ENCODE peak calls at places on chromosome 22, in eight cellular contexts. U is stomach; D is T-cell; M is choroid plexus epithelial cell; I is body of pancreas; E is effector memory CD8-positive, alpha-beta T cell; K is K562; V is adipocyte. W is an unnamed sample.

GRCh38 chr22:46165975-46166374 is 15.6 kb downstream of the PPARA start:
- DNase-seq in U (no peak), D (no peak), M (no peak), I (no peak), E (no peak), K (no peak), V (no peak), W (no peak)

GRCh38 chr22:23915230-23915754 is 21.1 kb downstream of the MIF start:
- DNase-seq in U (no peak), D (no peak), M (no peak), I (no peak), E (no peak), K (no peak), V (no peak), W (no peak)

GRCh38 chr22:25002241-25002985 is 49.9 kb downstream of the KIAA1671 start:
- DNase-seq in U (no peak), D (no peak), M (no peak), I (no peak), E (no peak), K (no peak), V (no peak), W (no peak)

GRCh38 chr22:36334838-36335603 is 52.7 kb downstream of the MYH9 start:
- DNase-seq in U (no peak), D (no peak), M (peak; percentile 75), I (peak; percentile 67), E (no peak), K (peak; percentile 30), V (peak; percentile 71), W (no peak)

GRCh38 chr22:39405346-39406085 is 5.9 kb downstream of the TAB1 start:
- DNase-seq in U (no peak), D (no peak), M (peak; percentile 82), I (no peak), E (no peak), K (no peak), V (peak; percentile 55), W (no peak)

GRCh38 chr22:49793296-49793695 is 34.4 kb downstream of the BRD1 start:
- DNase-seq in U (no peak), D (no peak), M (no peak), I (no peak), E (no peak), K (no peak), V (no peak), W (no peak)

GRCh38 chr22:37525073-37525745 is 6.0 kb upstream of the CARD10 start:
- DNase-seq in U (no peak), D (no peak), M (peak; percentile 75), I (no peak), E (no peak), K (no peak), V (peak; percentile 89), W (no peak)

GRCh38 chr22:45672564-45673481 is 1.2 kb downstream of the ATXN10 start:
- DNase-seq in U (no peak), D (no peak), M (no peak), I (no peak), E (no peak), K (no peak), V (no peak), W (no peak)

GRCh38 chr22:37231406-37232139 is 12.5 kb downstream of the RAC2 start:
- DNase-seq in U (no peak), D (no peak), M (no peak), I (no peak), E (no peak), K (no peak), V (no peak), W (no peak)

GRCh38 chr22:33666661-33667619 is 253.3 kb downstream of the LARGE1 start:
- DNase-seq in U (peak; percentile 39), D (no peak), M (no peak), I (no peak), E (no peak), K (no peak), V (no peak), W (no peak)

GRCh38 chr22:23282089-23282501 is 101.8 kb downstream of the BCR start:
- DNase-seq in U (peak; percentile 81), D (no peak), M (peak; percentile 10), I (peak; percentile 58), E (no peak), K (no peak), V (peak; percentile 56), W (no peak)

GRCh38 chr22:36215976-36216375 is 14.4 kb upstream of the APOL4 start:
- DNase-seq in U (no peak), D (no peak), M (no peak), I (peak; percentile 35), E (no peak), K (no peak), V (no peak), W (no peak)

GRCh38 chr22:30562391-30562790 is 12.1 kb downstream of the GAL3ST1 start:
- DNase-seq in U (no peak), D (no peak), M (no peak), I (no peak), E (no peak), K (no peak), V (no peak), W (no peak)

GRCh38 chr22:37741312-37741795 is 44.5 kb downstream of the TRIOBP start:
- DNase-seq in U (peak; percentile 76), D (no peak), M (peak; percentile 99), I (peak; percentile 76), E (no peak), K (no peak), V (peak; percentile 97), W (no peak)

GRCh38 chr22:24503137-24503850 is 8.2 kb downstream of the UPB1 start:
- DNase-seq in U (peak; percentile 63), D (peak; percentile 51), M (peak; percentile 80), I (peak; percentile 61), E (peak; percentile 57), K (peak; percentile 63), V (peak; percentile 71), W (peak; percentile 78)

GRCh38 chr22:26318975-26319374 is 110.1 kb upstream of the ASPHD2 start:
- DNase-seq in U (no peak), D (no peak), M (no peak), I (no peak), E (no peak), K (peak; percentile 26), V (peak; percentile 19), W (no peak)

GRCh38 chr22:45104313-45104712 is 59.4 kb upstream of the NUP50 start:
- DNase-seq in U (no peak), D (no peak), M (no peak), I (no peak), E (no peak), K (no peak), V (no peak), W (no peak)

GRCh38 chr22:46395145-46395544 is 59.6 kb downstream of the TRMU start:
- DNase-seq in U (no peak), D (no peak), M (no peak), I (no peak), E (no peak), K (no peak), V (no peak), W (no peak)

GRCh38 chr22:41094036-41094435 is 1.6 kb downstream of the EP300 start:
- DNase-seq in U (no peak), D (no peak), M (peak; percentile 60), I (no peak), E (no peak), K (peak; percentile 42), V (peak; percentile 58), W (no peak)

GRCh38 chr22:19809741-19810140 is 44.9 kb downstream of the GNB1L start:
- DNase-seq in U (no peak), D (no peak), M (no peak), I (no peak), E (no peak), K (no peak), V (no peak), W (peak; percentile 1)

GRCh38 chr22:28817919-28818859 is 17.8 kb upstream of the XBP1 start:
- DNase-seq in U (peak; percentile 89), D (no peak), M (no peak), I (peak; percentile 98), E (no peak), K (no peak), V (no peak), W (no peak)

GRCh38 chr22:26172389-26172990 is 3.2 kb downstream of the SEZ6L start:
- DNase-seq in U (no peak), D (no peak), M (peak; percentile 27), I (peak; percentile 60), E (no peak), K (peak; percentile 40), V (peak; percentile 41), W (peak; percentile 76)

GRCh38 chr22:44761025-44761424 is 8.7 kb downstream of the ARHGAP8 start:
- DNase-seq in U (no peak), D (no peak), M (no peak), I (no peak), E (no peak), K (no peak), V (no peak), W (no peak)

GRCh38 chr22:46803936-46804335 is 41.5 kb downstream of the TBC1D22A start:
- DNase-seq in U (no peak), D (no peak), M (no peak), I (no peak), E (no peak), K (no peak), V (no peak), W (no peak)

GRCh38 chr22:49334976-49335375 is 492.7 kb downstream of the BRD1 start:
- DNase-seq in U (peak; percentile 17), D (no peak), M (no peak), I (no peak), E (no peak), K (no peak), V (no peak), W (no peak)

W was measured in WTC11.